ENCODE peak calls at places on chromosomes 3 and 15, in eight cellular contexts. One of them, this sample, is unnamed.
A peak's percentile ranks its signal among the peaks of the same experiment; 100 is the strongest.

GRCh38 chr3:29454326-29454725 is 173.5 kb downstream of the RBMS3 start:
- DNase-seq in astrocyte: no peak
- DNase-seq in GM23338: no peak
- DNase-seq in DND-41: no peak
- DNase-seq in K562: no peak
- DNase-seq in HCT116: no peak
- DNase-seq in hepatocyte: no peak
- DNase-seq in PC-9: no peak
- DNase-seq in this sample: no peak

GRCh38 chr15:39154136-39154770 is 426.6 kb upstream of the THBS1 start:
- DNase-seq in astrocyte: no peak
- DNase-seq in GM23338: peak; percentile 28
- DNase-seq in DND-41: no peak
- DNase-seq in K562: peak; percentile 10
- DNase-seq in HCT116: no peak
- DNase-seq in hepatocyte: peak; percentile 45
- DNase-seq in PC-9: no peak
- DNase-seq in this sample: no peak

GRCh38 chr3:69143605-69144004 is 21.2 kb upstream of the LMOD3 start:
- DNase-seq in astrocyte: peak; percentile 4
- DNase-seq in GM23338: peak; percentile 24
- DNase-seq in DND-41: no peak
- DNase-seq in K562: peak; percentile 7
- DNase-seq in HCT116: peak; percentile 75
- DNase-seq in hepatocyte: no peak
- DNase-seq in PC-9: peak; percentile 3
- DNase-seq in this sample: no peak

GRCh38 chr3:101722394-101723173 is 1.8 kb upstream of the CEP97 start:
- DNase-seq in astrocyte: no peak
- DNase-seq in GM23338: no peak
- DNase-seq in DND-41: peak; percentile 37
- DNase-seq in K562: no peak
- DNase-seq in HCT116: no peak
- DNase-seq in hepatocyte: no peak
- DNase-seq in PC-9: no peak
- DNase-seq in this sample: no peak

GRCh38 chr3:13346481-13347389 is 73.4 kb downstream of the NUP210 start:
- DNase-seq in astrocyte: no peak
- DNase-seq in GM23338: peak; percentile 78
- DNase-seq in DND-41: peak; percentile 89
- DNase-seq in K562: no peak
- DNase-seq in HCT116: no peak
- DNase-seq in hepatocyte: no peak
- DNase-seq in PC-9: no peak
- DNase-seq in this sample: peak; percentile 73

GRCh38 chr15:22850055-22850454 is 11.6 kb downstream of the NIPA2 start:
- DNase-seq in astrocyte: peak; percentile 31
- DNase-seq in GM23338: no peak
- DNase-seq in DND-41: no peak
- DNase-seq in K562: no peak
- DNase-seq in HCT116: no peak
- DNase-seq in hepatocyte: no peak
- DNase-seq in PC-9: no peak
- DNase-seq in this sample: no peak

GRCh38 chr3:100155105-100155504 is 40.8 kb upstream of the FILIP1L start:
- DNase-seq in astrocyte: no peak
- DNase-seq in GM23338: no peak
- DNase-seq in DND-41: no peak
- DNase-seq in K562: no peak
- DNase-seq in HCT116: no peak
- DNase-seq in hepatocyte: no peak
- DNase-seq in PC-9: no peak
- DNase-seq in this sample: no peak

GRCh38 chr15:39855400-39855799 is 64.7 kb downstream of the GPR176 start:
- DNase-seq in astrocyte: no peak
- DNase-seq in GM23338: no peak
- DNase-seq in DND-41: no peak
- DNase-seq in K562: no peak
- DNase-seq in HCT116: no peak
- DNase-seq in hepatocyte: no peak
- DNase-seq in PC-9: no peak
- DNase-seq in this sample: no peak

GRCh38 chr3:194067949-194068362 is 68.0 kb upstream of the HES1 start:
- DNase-seq in astrocyte: peak; percentile 56
- DNase-seq in GM23338: no peak
- DNase-seq in DND-41: no peak
- DNase-seq in K562: no peak
- DNase-seq in HCT116: no peak
- DNase-seq in hepatocyte: no peak
- DNase-seq in PC-9: no peak
- DNase-seq in this sample: no peak

GRCh38 chr3:186964629-186965028 is 34.3 kb downstream of the ST6GAL1 start:
- DNase-seq in astrocyte: no peak
- DNase-seq in GM23338: peak; percentile 54
- DNase-seq in DND-41: no peak
- DNase-seq in K562: no peak
- DNase-seq in HCT116: no peak
- DNase-seq in hepatocyte: no peak
- DNase-seq in PC-9: no peak
- DNase-seq in this sample: no peak

GRCh38 chr3:42497009-42497731 is 5.3 kb upstream of the VIPR1 start:
- DNase-seq in astrocyte: peak; percentile 61
- DNase-seq in GM23338: peak; percentile 93
- DNase-seq in DND-41: no peak
- DNase-seq in K562: no peak
- DNase-seq in HCT116: peak; percentile 51
- DNase-seq in hepatocyte: peak; percentile 62
- DNase-seq in PC-9: peak; percentile 63
- DNase-seq in this sample: peak; percentile 61

GRCh38 chr15:71806452-71806931 is 3.9 kb upstream of the NR2E3 start:
- DNase-seq in astrocyte: peak; percentile 45
- DNase-seq in GM23338: peak; percentile 37
- DNase-seq in DND-41: no peak
- DNase-seq in K562: no peak
- DNase-seq in HCT116: no peak
- DNase-seq in hepatocyte: no peak
- DNase-seq in PC-9: no peak
- DNase-seq in this sample: no peak

GRCh38 chr3:100463002-100463401 is 29.4 kb upstream of the TMEM45A start:
- DNase-seq in astrocyte: peak; percentile 28
- DNase-seq in GM23338: peak; percentile 83
- DNase-seq in DND-41: no peak
- DNase-seq in K562: peak; percentile 31
- DNase-seq in HCT116: peak; percentile 45
- DNase-seq in hepatocyte: peak; percentile 79
- DNase-seq in PC-9: peak; percentile 43
- DNase-seq in this sample: no peak

GRCh38 chr3:152339881-152340505 is 71.3 kb downstream of the MBNL1 start:
- DNase-seq in astrocyte: no peak
- DNase-seq in GM23338: no peak
- DNase-seq in DND-41: no peak
- DNase-seq in K562: no peak
- DNase-seq in HCT116: no peak
- DNase-seq in hepatocyte: no peak
- DNase-seq in PC-9: no peak
- DNase-seq in this sample: no peak

GRCh38 chr15:88509321-88509720 is 37.2 kb downstream of the DET1 start:
- DNase-seq in astrocyte: no peak
- DNase-seq in GM23338: no peak
- DNase-seq in DND-41: no peak
- DNase-seq in K562: no peak
- DNase-seq in HCT116: no peak
- DNase-seq in hepatocyte: no peak
- DNase-seq in PC-9: no peak
- DNase-seq in this sample: no peak

GRCh38 chr3:65960087-65960486 is 78.6 kb downstream of the MAGI1 start:
- DNase-seq in astrocyte: peak; percentile 90
- DNase-seq in GM23338: no peak
- DNase-seq in DND-41: no peak
- DNase-seq in K562: no peak
- DNase-seq in HCT116: no peak
- DNase-seq in hepatocyte: no peak
- DNase-seq in PC-9: no peak
- DNase-seq in this sample: no peak

GRCh38 chr15:40936709-40937666 is 7.8 kb downstream of the DLL4 start:
- DNase-seq in astrocyte: peak; percentile 32
- DNase-seq in GM23338: no peak
- DNase-seq in DND-41: no peak
- DNase-seq in K562: no peak
- DNase-seq in HCT116: no peak
- DNase-seq in hepatocyte: no peak
- DNase-seq in PC-9: no peak
- DNase-seq in this sample: no peak

GRCh38 chr3:132549890-132550578 is 47.0 kb upstream of the ACKR4 start:
- DNase-seq in astrocyte: peak; percentile 84
- DNase-seq in GM23338: no peak
- DNase-seq in DND-41: no peak
- DNase-seq in K562: no peak
- DNase-seq in HCT116: no peak
- DNase-seq in hepatocyte: no peak
- DNase-seq in PC-9: no peak
- DNase-seq in this sample: no peak

GRCh38 chr3:9933561-9934234 is at the start of gene CRELD1:
- DNase-seq in astrocyte: peak; percentile 86
- DNase-seq in GM23338: peak; percentile 95
- DNase-seq in DND-41: peak; percentile 96
- DNase-seq in K562: peak; percentile 97
- DNase-seq in HCT116: peak; percentile 90
- DNase-seq in hepatocyte: peak; percentile 97
- DNase-seq in PC-9: peak; percentile 96
- DNase-seq in this sample: peak; percentile 98

GRCh38 chr15:83066761-83067637 is at the start of gene BTBD1:
- DNase-seq in astrocyte: peak; percentile 94
- DNase-seq in GM23338: peak; percentile 87
- DNase-seq in DND-41: peak; percentile 85
- DNase-seq in K562: peak; percentile 95
- DNase-seq in HCT116: peak; percentile 87
- DNase-seq in hepatocyte: peak; percentile 97
- DNase-seq in PC-9: peak; percentile 93
- DNase-seq in this sample: peak; percentile 83
- TF ChIP-seq EZH2 in astrocyte: no peak
- TF ChIP-seq EZH2 in GM23338: no peak
- TF ChIP-seq EZH2 in DND-41: no peak
- TF ChIP-seq EZH2 in K562: no peak
- TF ChIP-seq EZH2 in HCT116: no peak
- TF ChIP-seq EZH2 in hepatocyte: no peak
- TF ChIP-seq EZH2 in PC-9: no peak
- TF ChIP-seq EZH2 in this sample: no peak

GRCh38 chr3:133897547-133897946 is 1.9 kb upstream of the RAB6B start:
- DNase-seq in astrocyte: no peak
- DNase-seq in GM23338: no peak
- DNase-seq in DND-41: no peak
- DNase-seq in K562: no peak
- DNase-seq in HCT116: no peak
- DNase-seq in hepatocyte: no peak
- DNase-seq in PC-9: no peak
- DNase-seq in this sample: no peak

GRCh38 chr3:133893683-133894333 is 1.9 kb downstream of the RAB6B start:
- DNase-seq in astrocyte: no peak
- DNase-seq in GM23338: no peak
- DNase-seq in DND-41: no peak
- DNase-seq in K562: no peak
- DNase-seq in HCT116: no peak
- DNase-seq in hepatocyte: no peak
- DNase-seq in PC-9: no peak
- DNase-seq in this sample: peak; percentile 50

GRCh38 chr3:133895208-133896001 is at the start of gene RAB6B:
- DNase-seq in astrocyte: peak; percentile 20
- DNase-seq in GM23338: peak; percentile 83
- DNase-seq in DND-41: no peak
- DNase-seq in K562: peak; percentile 77
- DNase-seq in HCT116: no peak
- DNase-seq in hepatocyte: peak; percentile 85
- DNase-seq in PC-9: no peak
- DNase-seq in this sample: no peak

GRCh38 chr3:133894334-133895207 is 1.1 kb downstream of the RAB6B start:
- DNase-seq in astrocyte: no peak
- DNase-seq in GM23338: peak; percentile 77
- DNase-seq in DND-41: no peak
- DNase-seq in K562: peak; percentile 56
- DNase-seq in HCT116: no peak
- DNase-seq in hepatocyte: peak; percentile 37
- DNase-seq in PC-9: no peak
- DNase-seq in this sample: no peak

DNA sequence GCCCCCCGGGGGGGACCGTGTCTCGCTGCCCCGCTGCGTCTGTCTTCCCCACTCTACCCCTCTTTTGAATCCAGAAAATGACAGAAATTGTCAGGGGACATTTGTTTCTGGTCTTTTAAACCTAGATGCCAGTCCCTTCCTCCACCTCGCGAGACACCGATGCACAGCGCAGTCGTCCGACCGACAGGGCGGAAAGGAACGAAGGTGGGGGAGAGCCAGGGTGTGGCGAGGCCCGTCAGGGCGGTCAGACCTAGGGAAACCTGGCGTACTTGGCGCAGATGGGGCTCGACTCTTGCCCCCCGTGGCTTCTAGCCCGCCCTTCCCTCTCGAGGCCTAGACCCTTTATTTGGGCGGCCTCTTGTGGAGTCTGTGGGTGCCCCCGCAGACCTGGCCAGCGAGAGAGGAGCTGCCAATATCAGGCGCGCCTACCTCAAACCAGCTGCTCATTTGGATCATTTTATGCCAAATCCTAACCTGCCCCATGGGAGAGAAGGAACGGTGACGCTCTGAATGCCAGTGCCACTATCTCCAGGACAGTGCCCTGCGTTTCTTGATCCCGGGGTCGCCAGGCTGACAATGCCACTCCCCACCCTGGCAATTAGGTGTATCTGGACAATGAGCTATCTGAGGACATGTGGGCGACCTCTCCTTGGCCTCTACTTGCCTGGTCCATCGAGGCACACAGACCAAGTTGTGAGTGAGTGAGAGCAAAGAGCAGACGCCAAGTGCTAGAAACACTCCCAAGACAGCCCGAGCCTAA is 500 bp upstream of the RAB6B start:
- DNase-seq in astrocyte: peak; percentile 8
- DNase-seq in GM23338: peak; percentile 62
- DNase-seq in DND-41: no peak
- DNase-seq in K562: no peak
- DNase-seq in HCT116: no peak
- DNase-seq in hepatocyte: peak; percentile 44
- DNase-seq in PC-9: no peak
- DNase-seq in this sample: no peak
- TF ChIP-seq EZH2 in astrocyte: no peak
- TF ChIP-seq EZH2 in GM23338: peak; percentile 18
- TF ChIP-seq EZH2 in DND-41: no peak
- TF ChIP-seq EZH2 in K562: no peak
- TF ChIP-seq EZH2 in HCT116: no peak
- TF ChIP-seq EZH2 in hepatocyte: no peak
- TF ChIP-seq EZH2 in PC-9: no peak
- TF ChIP-seq EZH2 in this sample: no peak

GRCh38 chr3:3800685-3801509 is 1.7 kb downstream of the LRRN1 start:
- DNase-seq in astrocyte: peak; percentile 11
- DNase-seq in GM23338: peak; percentile 60
- DNase-seq in DND-41: no peak
- DNase-seq in K562: no peak
- DNase-seq in HCT116: no peak
- DNase-seq in hepatocyte: peak; percentile 45
- DNase-seq in PC-9: peak; percentile 3
- DNase-seq in this sample: no peak
- TF ChIP-seq EZH2 in astrocyte: peak; percentile 57
- TF ChIP-seq EZH2 in GM23338: no peak
- TF ChIP-seq EZH2 in DND-41: no peak
- TF ChIP-seq EZH2 in K562: no peak
- TF ChIP-seq EZH2 in HCT116: no peak
- TF ChIP-seq EZH2 in hepatocyte: peak; percentile 50
- TF ChIP-seq EZH2 in PC-9: no peak
- TF ChIP-seq EZH2 in this sample: no peak

GRCh38 chr3:138451595-138452162 is 17.3 kb downstream of the ESYT3 start:
- DNase-seq in astrocyte: no peak
- DNase-seq in GM23338: no peak
- DNase-seq in DND-41: no peak
- DNase-seq in K562: no peak
- DNase-seq in HCT116: no peak
- DNase-seq in hepatocyte: no peak
- DNase-seq in PC-9: no peak
- DNase-seq in this sample: no peak
- TF ChIP-seq EZH2 in astrocyte: no peak
- TF ChIP-seq EZH2 in GM23338: no peak
- TF ChIP-seq EZH2 in DND-41: no peak
- TF ChIP-seq EZH2 in K562: no peak
- TF ChIP-seq EZH2 in HCT116: no peak
- TF ChIP-seq EZH2 in hepatocyte: no peak
- TF ChIP-seq EZH2 in PC-9: no peak
- TF ChIP-seq EZH2 in this sample: no peak

This sample was measured in H1.